ENCODE peak calls at places on chromosome 3, in seven cellular contexts. H is upper lobe of left lung, L is K562, J is HepG2, B is GM12878, K is Panc1, T is GM23338. W is an unnamed sample.

GRCh38 chr3:29764059-29764458 is 483.2 kb downstream of the RBMS3 start:
- ATAC-seq in J (no peak), H (no peak), L (no peak), K (no peak), T (no peak), B (no peak), W (no peak)

GRCh38 chr3:52925405-52926313 is 28.3 kb upstream of the STIMATE start:
- ATAC-seq in K (no peak), T (no peak), J (no peak), B (no peak), H (no peak), L (no peak), W (no peak)

GRCh38 chr3:136262559-136262958 is 12.4 kb downstream of the PCCB start:
- ATAC-seq in L (no peak), J (no peak), H (no peak), K (no peak), T (no peak), B (no peak), W (no peak)

GRCh38 chr3:143429628-143430514 is 310.3 kb downstream of the CHST2 start:
- ATAC-seq in J (no peak), L (peak; percentile 35), K (no peak), B (no peak), T (peak; percentile 77), H (no peak), W (no peak)

GRCh38 chr3:131231710-131232348 is 149.7 kb upstream of the NUDT16 start:
- ATAC-seq in J (no peak), L (no peak), B (no peak), T (no peak), H (no peak), K (no peak), W (no peak)

GRCh38 chr3:62659660-62660059 is 215.6 kb downstream of the CADPS start:
- ATAC-seq in L (no peak), K (no peak), H (no peak), B (peak; percentile 48), J (peak; percentile 61), T (peak; percentile 77), W (no peak)

GRCh38 chr3:27800261-27800660 is 78.1 kb upstream of the EOMES start:
- ATAC-seq in H (no peak), T (no peak), J (no peak), B (no peak), L (no peak), K (no peak), W (no peak)

GRCh38 chr3:146598486-146598885 is 6.7 kb downstream of the PLSCR5 start:
- ATAC-seq in T (no peak), J (no peak), B (no peak), H (no peak), K (no peak), L (no peak), W (no peak)

GRCh38 chr3:176987901-176988300 is 209.4 kb downstream of the TBL1XR1 start:
- ATAC-seq in J (peak; percentile 32), L (no peak), T (no peak), B (no peak), H (no peak), K (no peak), W (peak; percentile 60)

GRCh38 chr3:72413228-72413627 is 435.0 kb downstream of the SHQ1 start:
- ATAC-seq in K (no peak), L (peak; percentile 77), H (peak; percentile 59), T (no peak), B (no peak), J (peak; percentile 65), W (no peak)

GRCh38 chr3:172167892-172168648 is 128.7 kb downstream of the FNDC3B start:
- ATAC-seq in T (no peak), K (no peak), J (peak; percentile 12), L (no peak), B (peak; percentile 20), H (no peak), W (no peak)

GRCh38 chr3:45042162-45042561 is 16.1 kb downstream of the CLEC3B start:
- ATAC-seq in J (no peak), H (no peak), T (no peak), L (no peak), B (peak; percentile 34), K (no peak), W (no peak)

GRCh38 chr3:99651561-99651960 is 13.2 kb downstream of the COL8A1 start:
- ATAC-seq in J (no peak), T (no peak), L (no peak), B (no peak), H (peak; percentile 77), K (no peak), W (peak; percentile 69)

GRCh38 chr3:102141096-102141912 is 292.0 kb downstream of the NFKBIZ start:
- ATAC-seq in B (no peak), H (peak; percentile 68), T (no peak), L (no peak), K (no peak), J (no peak), W (peak; percentile 32)

GRCh38 chr3:37544869-37545352 is 316.8 kb upstream of the CTDSPL start:
- ATAC-seq in K (no peak), B (no peak), J (no peak), H (no peak), T (no peak), L (no peak), W (no peak)

GRCh38 chr3:188184649-188185048 is 30.7 kb downstream of the LPP start:
- ATAC-seq in L (no peak), K (no peak), B (no peak), T (peak; percentile 63), J (no peak), H (no peak), W (no peak)

GRCh38 chr3:188187055-188187454 is 33.1 kb downstream of the LPP start:
- ATAC-seq in J (no peak), L (no peak), T (no peak), K (no peak), B (no peak), H (peak; percentile 51), W (no peak)

GRCh38 chr3:188183452-188183851 is 29.5 kb downstream of the LPP start:
- ATAC-seq in H (no peak), K (no peak), T (no peak), L (no peak), J (no peak), B (no peak), W (no peak)

GRCh38 chr3:188184160-188184559 is 30.2 kb downstream of the LPP start:
- ATAC-seq in L (no peak), J (no peak), K (peak; percentile 27), T (peak; percentile 26), B (no peak), H (no peak), W (no peak)

DNA sequence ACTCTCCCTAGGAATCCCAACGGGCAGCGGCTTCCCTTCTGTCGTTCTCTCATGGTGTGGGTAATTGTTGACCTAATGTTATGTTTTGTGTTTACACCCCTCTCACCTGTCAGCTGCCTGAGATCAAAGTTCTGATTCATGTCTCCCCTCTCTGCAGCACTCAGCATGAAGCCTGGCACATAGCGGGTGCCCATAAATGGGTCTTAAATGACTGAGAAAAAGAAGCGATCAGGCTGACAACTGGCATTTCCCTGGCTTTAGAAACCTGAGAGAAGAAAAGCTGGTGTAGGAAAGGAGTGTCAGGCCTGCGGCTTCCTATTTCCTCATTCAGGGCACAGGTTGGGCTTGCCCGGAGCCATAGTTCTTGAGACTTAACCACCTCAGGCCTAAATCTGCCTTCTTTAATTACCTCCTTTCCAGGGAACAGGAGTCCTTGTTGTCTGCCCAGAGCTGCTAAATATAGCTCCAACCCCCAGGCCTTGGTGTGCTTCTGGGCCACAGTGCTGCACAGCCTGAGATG is 31.8 kb downstream of the LPP start:
- ATAC-seq in T (peak; percentile 50), L (no peak), B (no peak), H (peak; percentile 48), J (peak; percentile 97), K (peak; percentile 40), W (peak; percentile 61)
- H3K4me1 ChIP-seq in T (peaks cover 20% of the 10 kb centered on the region), L (no peaks in the 10 kb centered on the region), B (no peaks in the 10 kb centered on the region), H (peaks cover 24% of the 10 kb centered on the region), J (peaks cover 60% of the 10 kb centered on the region), K (no peaks in the 10 kb centered on the region), W (peaks cover 6% of the 10 kb centered on the region)

DNA sequence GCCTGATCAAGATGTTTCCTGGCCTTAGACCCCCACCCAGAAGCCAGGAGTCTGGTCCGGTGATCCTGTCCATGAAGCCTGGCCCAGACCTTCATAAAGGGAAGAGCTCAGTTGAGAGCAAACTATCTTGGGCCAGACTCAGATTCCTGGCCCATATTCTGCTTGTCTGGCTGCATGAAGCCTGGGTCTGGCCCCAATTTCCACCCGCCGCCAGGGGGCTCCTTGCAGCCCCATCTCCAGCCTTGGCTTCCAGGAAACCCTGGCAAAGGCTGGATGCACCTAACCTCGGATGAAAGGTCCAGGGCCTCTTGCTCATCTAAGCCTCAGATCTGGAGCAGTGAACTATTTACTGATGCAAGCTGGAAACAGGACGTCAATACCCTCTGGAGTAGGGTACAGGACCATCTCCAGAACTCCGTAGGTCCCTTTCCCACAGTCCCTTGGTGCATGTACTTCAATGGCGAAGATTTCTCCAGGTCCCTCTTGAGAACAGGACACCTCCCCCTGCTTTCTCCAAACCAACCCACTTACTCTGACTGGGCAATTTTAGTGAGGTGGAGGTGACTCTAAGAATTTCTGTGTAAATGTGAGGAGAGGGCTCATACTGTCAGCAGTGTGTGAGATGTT is 5.6 kb downstream of the FOXL2 start:
- ATAC-seq in B (peak; percentile 61), H (no peak), T (peak; percentile 3), J (peak; percentile 73), L (peak; percentile 54), K (peak; percentile 55), W (no peak)
- H3K27me3 ChIP-seq in B (peaks cover 53% of the 10 kb centered on the region), H (peaks cover 39% of the 10 kb centered on the region), T (peaks cover 100% of the 10 kb centered on the region), J (peaks cover 21% of the 10 kb centered on the region), L (no peaks in the 10 kb centered on the region), K (no peaks in the 10 kb centered on the region), W (peaks cover 100% of the 10 kb centered on the region)

GRCh38 chr3:10648181-10648580 is 142.8 kb upstream of the ATP2B2 start:
- ATAC-seq in J (no peak), B (no peak), K (no peak), H (no peak), T (no peak), L (no peak), W (no peak)
- TF ChIP-seq POLR2AphosphoS5 in J (no peak), B (no peak), K (no peak), H (no peak), T (no peak), L (no peak), W (no peak)

DNA sequence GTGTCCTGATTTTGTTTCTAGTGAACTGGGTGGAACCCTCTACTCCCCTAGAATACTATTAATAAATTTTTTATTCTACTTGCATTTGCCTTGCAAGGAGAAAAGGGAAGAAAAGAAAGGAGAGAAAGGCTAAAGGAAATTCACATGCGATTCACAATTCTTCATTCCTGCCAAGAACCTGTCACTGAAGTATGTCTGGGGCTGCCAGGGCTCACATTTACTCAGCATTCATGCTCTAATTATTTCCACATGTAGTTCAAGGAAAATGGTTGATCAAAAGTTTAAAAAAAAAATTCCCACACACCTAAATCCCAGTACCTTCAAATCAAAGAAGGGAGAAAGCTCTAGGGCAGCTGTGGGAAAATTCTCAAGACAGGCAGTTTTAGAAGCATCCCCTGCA is 24.9 kb downstream of the FSTL1 start:
- ATAC-seq in H (peak; percentile 60), T (no peak), B (no peak), J (no peak), K (no peak), L (no peak), W (peak; percentile 38)
- H3K4me1 ChIP-seq in H (peaks cover 39% of the 10 kb centered on the region), T (no peaks in the 10 kb centered on the region), B (no peaks in the 10 kb centered on the region), J (no peaks in the 10 kb centered on the region), K (no peaks in the 10 kb centered on the region), L (no peaks in the 10 kb centered on the region), W (peaks cover 100% of the 10 kb centered on the region)

GRCh38 chr3:123444744-123445143 is 4.1 kb downstream of the ADCY5 start:
- ATAC-seq in T (no peak), L (no peak), J (no peak), B (no peak), K (no peak), H (no peak), W (no peak)
- H3K27me3 ChIP-seq in T (peaks cover 32% of the 10 kb centered on the region), L (peaks cover 31% of the 10 kb centered on the region), J (no peaks in the 10 kb centered on the region), B (peaks cover 7% of the 10 kb centered on the region), K (peaks cover 17% of the 10 kb centered on the region), H (peaks cover 9% of the 10 kb centered on the region), W (peaks cover 19% of the 10 kb centered on the region)